ENCODE peak calls at places on chromosomes 7 and 10, in nine cellular contexts. H is ovary; F is Panc1; J is CD4-positive, alpha-beta T cell; V is activated B cell treated with CpG ODN at 0.5 μM for 24 hours; L is WTC11; A is GM23338; G is astrocyte of the spinal cord; D is AG09309. E is an unnamed sample.

GRCh38 chr7:150390206-150390605 is 11.1 kb downstream of the ZNF775 start:
- DNase-seq in D (no peak), J (no peak), A (no peak), H (no peak), V (no peak), F (no peak), G (no peak), L (no peak), E (no peak)

GRCh38 chr7:89223906-89224395 is 428.4 kb upstream of the TEX47 start:
- DNase-seq in F (no peak), A (no peak), D (no peak), G (no peak), J (no peak), V (no peak), L (no peak), H (no peak), E (no peak)

GRCh38 chr7:111256391-111256790 is 165.5 kb downstream of the LRRN3 start:
- DNase-seq in H (no peak), A (no peak), G (no peak), L (no peak), J (no peak), F (no peak), V (no peak), D (no peak), E (no peak)

GRCh38 chr7:105136221-105136620 is 122.2 kb downstream of the KMT2E start:
- DNase-seq in J (no peak), D (no peak), L (no peak), F (peak; percentile 22), V (no peak), H (no peak), A (peak; percentile 39), G (no peak), E (no peak)

GRCh38 chr10:499991-500390 is 189.5 kb downstream of the DIP2C start:
- DNase-seq in V (no peak), J (no peak), F (no peak), L (no peak), H (no peak), G (no peak), D (no peak), A (no peak), E (no peak)

GRCh38 chr10:1266033-1266802 is 210.0 kb downstream of the WDR37 start:
- DNase-seq in V (no peak), A (no peak), D (no peak), L (no peak), J (no peak), H (no peak), G (no peak), F (no peak), E (no peak)

GRCh38 chr10:132162021-132162531 is 24.7 kb upstream of the DPYSL4 start:
- DNase-seq in D (no peak), F (no peak), H (no peak), L (no peak), V (no peak), J (no peak), A (no peak), G (no peak), E (no peak)

GRCh38 chr10:121783782-121784372 is 144.0 kb downstream of the ATE1 start:
- DNase-seq in V (no peak), F (no peak), G (no peak), H (no peak), J (no peak), D (no peak), A (no peak), L (no peak), E (no peak)

GRCh38 chr7:134046594-134047128 is 80.5 kb upstream of the LRGUK start:
- DNase-seq in L (peak; percentile 14), G (no peak), F (no peak), H (no peak), V (no peak), J (no peak), D (no peak), A (peak; percentile 21), E (no peak)

GRCh38 chr7:127629268-127629854 is 11.4 kb upstream of the PAX4 start:
- DNase-seq in L (peak; percentile 91), D (no peak), J (peak; percentile 2), F (no peak), A (peak; percentile 93), G (no peak), H (no peak), V (no peak), E (no peak)

GRCh38 chr10:12875100-12875499 is 126.4 kb downstream of the CCDC3 start:
- DNase-seq in G (peak; percentile 16), A (no peak), H (peak; percentile 41), L (no peak), F (no peak), D (no peak), J (no peak), V (no peak), E (no peak)

GRCh38 chr7:143172354-143172753 is 10.9 kb upstream of the TAS2R39 start:
- DNase-seq in D (no peak), H (no peak), L (no peak), A (peak; percentile 6), F (no peak), J (no peak), G (no peak), V (no peak), E (no peak)

GRCh38 chr7:97018126-97018601 is 6.5 kb downstream of the DLX5 start:
- DNase-seq in L (no peak), A (peak; percentile 55), F (no peak), H (no peak), V (no peak), D (no peak), J (no peak), G (no peak), E (no peak)

DNA sequence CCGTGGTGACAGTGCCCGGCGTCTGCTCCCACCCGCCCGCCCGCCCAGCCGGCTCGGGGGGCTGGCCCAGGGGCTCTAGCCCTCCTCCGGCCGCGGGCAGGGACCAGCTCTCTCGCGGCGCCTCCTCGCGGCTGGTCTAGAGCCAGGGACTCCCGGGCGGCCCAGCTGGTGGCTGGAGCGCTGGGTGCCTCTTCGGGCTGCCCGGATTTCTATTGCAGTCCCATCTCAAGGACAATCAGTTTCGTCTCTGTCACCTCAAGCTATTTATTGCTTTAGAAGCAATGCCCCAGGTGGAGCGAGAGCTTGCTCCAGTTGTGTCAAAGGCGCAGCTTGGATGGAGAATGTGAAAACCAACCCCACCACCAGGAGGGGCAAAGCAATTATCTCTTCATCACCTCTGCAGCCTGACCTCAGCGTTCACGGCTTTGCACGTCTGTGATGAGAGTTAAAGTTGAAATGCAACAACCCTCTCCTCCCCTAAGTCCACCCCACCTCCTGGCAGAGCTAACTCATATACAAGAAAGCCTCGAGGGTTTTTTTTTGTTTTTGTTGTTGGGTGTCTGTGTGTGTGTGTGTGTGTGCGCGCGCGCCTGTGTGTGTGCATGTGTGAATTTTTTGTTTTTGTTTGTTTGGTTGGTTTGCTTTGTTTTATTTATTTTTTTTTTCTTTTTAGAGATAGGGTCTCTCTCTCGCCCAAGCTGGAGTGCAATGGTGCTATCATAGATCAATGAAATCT is at the start of gene ITGA8:
- DNase-seq in F (no peak), H (no peak), V (no peak), D (no peak), G (peak; percentile 48), A (peak; percentile 78), L (peak; percentile 59), J (no peak), E (no peak)
- TF ChIP-seq CTCF in F (peak; percentile 37), H (peak; percentile 35), V (no peak), D (peak; percentile 60), G (peak; percentile 54), A (peak; percentile 52), L (peak; percentile 37), J (no peak), E (peak; percentile 60)

DNA sequence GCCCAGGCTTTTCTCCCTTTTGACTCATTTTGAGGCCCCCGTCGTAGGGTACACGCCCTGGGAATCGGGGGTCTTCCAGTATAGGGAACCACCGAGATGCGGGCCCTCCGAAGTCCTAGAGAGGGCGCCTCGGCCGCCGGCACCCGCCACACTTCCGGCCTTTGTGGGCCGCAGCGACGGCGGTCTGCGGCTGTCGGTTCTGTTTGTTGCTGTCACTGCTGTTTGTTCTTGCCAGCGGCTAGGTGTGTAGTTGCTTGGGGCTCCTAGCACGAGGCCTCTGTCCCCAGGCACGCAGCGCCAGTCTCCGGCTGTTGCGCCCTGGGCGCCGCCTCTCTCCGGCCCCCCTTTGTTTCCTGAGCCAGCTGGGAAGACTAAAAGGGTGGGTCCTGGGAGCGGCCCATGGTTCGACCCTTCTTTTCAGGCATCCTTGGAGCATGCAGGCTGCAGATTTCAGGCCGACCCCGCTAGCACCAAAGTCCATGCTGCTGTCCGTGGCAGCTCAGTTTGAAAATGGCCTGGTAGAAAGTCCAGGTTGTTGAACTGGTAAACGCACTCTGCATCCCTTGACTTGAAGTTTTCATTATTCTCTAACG is 17.8 kb upstream of the ZKSCAN1 start:
- DNase-seq in D (no peak), F (no peak), A (peak; percentile 76), G (peak; percentile 27), L (peak; percentile 66), V (peak; percentile 60), H (peak; percentile 38), J (peak; percentile 60), E (no peak)
- TF ChIP-seq CTCF in D (no peak), F (no peak), A (peak; percentile 26), G (peak; percentile 27), L (no peak), V (no peak), H (no peak), J (no peak), E (no peak)

DNA sequence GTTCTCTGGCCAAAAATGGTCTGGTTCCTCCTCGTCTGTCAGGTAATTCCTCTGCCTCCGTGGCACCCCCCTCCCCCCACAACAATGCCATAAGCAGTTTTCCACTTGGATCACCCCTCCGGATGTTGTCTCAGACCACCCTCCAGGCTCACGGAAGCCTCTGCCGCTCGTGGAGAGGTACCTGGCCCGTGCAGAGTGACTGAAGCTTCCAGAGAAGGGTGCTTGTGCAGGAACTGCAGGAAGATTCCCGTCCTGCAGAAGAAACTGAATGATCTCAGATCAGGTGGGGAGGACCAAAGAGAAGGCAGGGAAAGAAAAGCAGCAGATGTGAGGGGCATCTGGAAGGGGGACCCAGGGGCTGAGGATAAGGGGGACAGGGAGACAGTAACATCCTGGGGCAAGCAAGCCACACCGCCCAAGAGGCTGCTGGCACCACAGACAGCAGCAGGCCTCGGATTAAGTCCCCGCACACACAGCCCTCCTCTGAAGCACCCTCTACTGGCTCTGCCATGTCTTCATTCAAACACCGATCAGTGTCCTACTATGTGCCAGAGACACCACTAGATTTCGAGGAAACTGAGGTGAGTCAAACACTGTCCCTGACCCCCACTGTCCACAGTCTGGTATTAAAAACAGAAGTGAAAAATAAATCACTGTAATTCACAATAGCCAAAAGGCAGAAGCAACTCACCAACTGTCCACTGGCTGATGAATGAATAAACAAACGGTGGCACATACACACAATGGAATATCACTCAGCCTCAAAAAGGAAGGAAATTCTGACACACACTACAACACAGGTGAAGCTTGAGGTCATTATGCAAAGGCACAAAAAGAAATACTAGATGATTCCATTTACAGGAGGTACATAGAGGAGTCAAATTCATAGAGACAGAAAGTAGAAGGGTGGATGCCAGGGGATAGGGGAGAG is 26.4 kb downstream of the KIAA1549 start:
- DNase-seq in D (no peak), J (no peak), H (no peak), L (no peak), G (no peak), V (no peak), F (no peak), A (peak; percentile 37), E (no peak)
- TF ChIP-seq CTCF in D (no peak), J (no peak), H (no peak), L (no peak), G (no peak), V (no peak), F (no peak), A (peak; percentile 61), E (no peak)

DNA sequence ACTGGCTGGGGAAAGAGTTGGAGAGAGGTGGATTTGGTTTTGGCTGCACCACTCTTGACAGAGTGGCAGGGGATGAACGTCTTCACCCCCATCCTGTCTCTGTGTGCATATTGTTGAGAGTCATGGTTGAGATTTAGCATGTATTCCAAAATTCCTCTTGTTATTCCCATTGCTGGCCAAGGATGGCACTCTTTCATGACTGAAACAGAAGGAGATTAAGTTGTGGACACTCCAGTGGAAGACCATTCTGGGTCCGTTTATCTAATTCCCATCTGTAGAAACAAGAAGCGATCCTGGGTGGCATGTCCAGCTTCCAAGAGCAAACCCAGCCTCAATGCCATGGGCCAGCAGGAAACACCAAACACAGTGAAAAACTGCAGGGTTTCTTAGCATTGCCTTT is 469.0 kb upstream of the IGFBP3 start:
- DNase-seq in V (no peak), F (no peak), L (no peak), D (no peak), J (no peak), H (no peak), G (no peak), A (no peak), E (no peak)
- TF ChIP-seq CTCF in V (no peak), F (peak; percentile 12), L (no peak), D (peak; percentile 24), J (no peak), H (no peak), G (peak; percentile 4), A (peak; percentile 10), E (no peak)